ENCODE peak calls at places on chromosome 15, in four cellular contexts. One of them, this sample, is unnamed.

GRCh38 chr15:63466378-63467192 is 37.8 kb upstream of the USP3 start:
- DNase-seq in heart left ventricle: no peak
- DNase-seq in bronchial epithelial cell: peak; percentile 75
- DNase-seq in glutamatergic neuron: no peak
- DNase-seq in this sample: peak; percentile 18

GRCh38 chr15:41180206-41180789 is 50.3 kb downstream of the EXD1 start:
- DNase-seq in heart left ventricle: no peak
- DNase-seq in bronchial epithelial cell: no peak
- DNase-seq in glutamatergic neuron: no peak
- DNase-seq in this sample: no peak

GRCh38 chr15:85752591-85752990 is 42.1 kb downstream of the KLHL25 start:
- DNase-seq in heart left ventricle: no peak
- DNase-seq in bronchial epithelial cell: peak; percentile 65
- DNase-seq in glutamatergic neuron: no peak
- DNase-seq in this sample: no peak

GRCh38 chr15:101114146-101114545 is 137.7 kb downstream of the CHSY1 start:
- DNase-seq in heart left ventricle: no peak
- DNase-seq in bronchial epithelial cell: no peak
- DNase-seq in glutamatergic neuron: no peak
- DNase-seq in this sample: no peak

GRCh38 chr15:60324706-60325438 is 72.9 kb downstream of the ANXA2 start:
- DNase-seq in heart left ventricle: no peak
- DNase-seq in bronchial epithelial cell: no peak
- DNase-seq in glutamatergic neuron: no peak
- DNase-seq in this sample: no peak

GRCh38 chr15:61651267-61651666 is 409.0 kb downstream of the VPS13C start:
- DNase-seq in heart left ventricle: no peak
- DNase-seq in bronchial epithelial cell: no peak
- DNase-seq in glutamatergic neuron: no peak
- DNase-seq in this sample: no peak

GRCh38 chr15:60780147-60780546 is 301.2 kb upstream of the ICE2 start:
- DNase-seq in heart left ventricle: no peak
- DNase-seq in bronchial epithelial cell: no peak
- DNase-seq in glutamatergic neuron: no peak
- DNase-seq in this sample: no peak

GRCh38 chr15:58472821-58473581 is 41.2 kb downstream of the LIPC start:
- DNase-seq in heart left ventricle: no peak
- DNase-seq in bronchial epithelial cell: peak; percentile 87
- DNase-seq in glutamatergic neuron: no peak
- DNase-seq in this sample: no peak

GRCh38 chr15:60326343-60326742 is 71.4 kb downstream of the ANXA2 start:
- DNase-seq in heart left ventricle: no peak
- DNase-seq in bronchial epithelial cell: no peak
- DNase-seq in glutamatergic neuron: no peak
- DNase-seq in this sample: no peak

GRCh38 chr15:98901438-98901837 is 106.2 kb downstream of the PGPEP1L start:
- DNase-seq in heart left ventricle: no peak
- DNase-seq in bronchial epithelial cell: no peak
- DNase-seq in glutamatergic neuron: no peak
- DNase-seq in this sample: no peak

GRCh38 chr15:28167042-28167441 is 67.9 kb upstream of the OCA2 start:
- DNase-seq in heart left ventricle: no peak
- DNase-seq in bronchial epithelial cell: no peak
- DNase-seq in glutamatergic neuron: no peak
- DNase-seq in this sample: no peak

GRCh38 chr15:68639926-68640600 is 61.3 kb downstream of the CORO2B start:
- DNase-seq in heart left ventricle: no peak
- DNase-seq in bronchial epithelial cell: peak; percentile 71
- DNase-seq in glutamatergic neuron: no peak
- DNase-seq in this sample: no peak

GRCh38 chr15:41926184-41927056 is 32.6 kb upstream of the SPTBN5 start:
- DNase-seq in heart left ventricle: no peak
- DNase-seq in bronchial epithelial cell: peak; percentile 45
- DNase-seq in glutamatergic neuron: no peak
- DNase-seq in this sample: no peak

GRCh38 chr15:48096355-48096786 is 24.4 kb upstream of the SLC24A5 start:
- DNase-seq in heart left ventricle: no peak
- DNase-seq in bronchial epithelial cell: peak; percentile 62
- DNase-seq in glutamatergic neuron: no peak
- DNase-seq in this sample: no peak

GRCh38 chr15:100944237-100944875 is 25.2 kb downstream of the LRRK1 start:
- DNase-seq in heart left ventricle: no peak
- DNase-seq in bronchial epithelial cell: no peak
- DNase-seq in glutamatergic neuron: no peak
- DNase-seq in this sample: no peak

GRCh38 chr15:69093127-69093526 is 67.3 kb upstream of the GLCE start:
- DNase-seq in heart left ventricle: no peak
- DNase-seq in bronchial epithelial cell: no peak
- DNase-seq in glutamatergic neuron: no peak
- DNase-seq in this sample: no peak

GRCh38 chr15:80997692-80998091 is 3.0 kb upstream of the TLNRD1 start:
- DNase-seq in heart left ventricle: no peak
- DNase-seq in bronchial epithelial cell: no peak
- DNase-seq in glutamatergic neuron: no peak
- DNase-seq in this sample: no peak

GRCh38 chr15:100849021-100849831 is 30.4 kb upstream of the ALDH1A3 start:
- DNase-seq in heart left ventricle: peak; percentile 69
- DNase-seq in bronchial epithelial cell: peak; percentile 47
- DNase-seq in glutamatergic neuron: peak; percentile 67
- DNase-seq in this sample: peak; percentile 40

GRCh38 chr15:51935466-51936118 is 36.0 kb downstream of the LEO1 start:
- DNase-seq in heart left ventricle: no peak
- DNase-seq in bronchial epithelial cell: no peak
- DNase-seq in glutamatergic neuron: no peak
- DNase-seq in this sample: no peak

GRCh38 chr15:81091889-81092558 is 42.0 kb upstream of the CFAP161 start:
- DNase-seq in heart left ventricle: no peak
- DNase-seq in bronchial epithelial cell: peak; percentile 83
- DNase-seq in glutamatergic neuron: no peak
- DNase-seq in this sample: peak; percentile 6

GRCh38 chr15:69280783-69281182 is 17.9 kb upstream of the PAQR5 start:
- DNase-seq in heart left ventricle: no peak
- DNase-seq in bronchial epithelial cell: no peak
- DNase-seq in glutamatergic neuron: no peak
- DNase-seq in this sample: no peak

GRCh38 chr15:45332694-45333093 is 45.6 kb downstream of the GATM start:
- DNase-seq in heart left ventricle: no peak
- DNase-seq in bronchial epithelial cell: no peak
- DNase-seq in glutamatergic neuron: no peak
- DNase-seq in this sample: no peak

GRCh38 chr15:80929225-80929624 is 60.4 kb downstream of the MESD start:
- DNase-seq in heart left ventricle: no peak
- DNase-seq in bronchial epithelial cell: peak; percentile 46
- DNase-seq in glutamatergic neuron: no peak
- DNase-seq in this sample: no peak

GRCh38 chr15:85763157-85763556 is 31.6 kb downstream of the KLHL25 start:
- DNase-seq in heart left ventricle: peak; percentile 79
- DNase-seq in bronchial epithelial cell: no peak
- DNase-seq in glutamatergic neuron: no peak
- DNase-seq in this sample: peak; percentile 30

GRCh38 chr15:43253431-43254403 is 13.0 kb downstream of the TGM5 start:
- DNase-seq in heart left ventricle: no peak
- DNase-seq in bronchial epithelial cell: peak; percentile 94
- DNase-seq in glutamatergic neuron: no peak
- DNase-seq in this sample: no peak

GRCh38 chr15:100125627-100126231 is 216.0 kb downstream of the ADAMTS17 start:
- DNase-seq in heart left ventricle: no peak
- DNase-seq in bronchial epithelial cell: no peak
- DNase-seq in glutamatergic neuron: no peak
- DNase-seq in this sample: no peak

GRCh38 chr15:92638291-92638708 is 17.3 kb downstream of the FAM174B start:
- DNase-seq in heart left ventricle: no peak
- DNase-seq in bronchial epithelial cell: peak; percentile 81
- DNase-seq in glutamatergic neuron: no peak
- DNase-seq in this sample: no peak

GRCh38 chr15:32774022-32774421 is 56.2 kb downstream of the GREM1 start:
- DNase-seq in heart left ventricle: no peak
- DNase-seq in bronchial epithelial cell: peak; percentile 39
- DNase-seq in glutamatergic neuron: no peak
- DNase-seq in this sample: no peak

GRCh38 chr15:57697588-57697987 is 8.9 kb upstream of the POLR2M start:
- DNase-seq in heart left ventricle: no peak
- DNase-seq in bronchial epithelial cell: no peak
- DNase-seq in glutamatergic neuron: no peak
- DNase-seq in this sample: no peak

GRCh38 chr15:84669726-84670125 is 11.7 kb upstream of the NMB start:
- DNase-seq in heart left ventricle: no peak
- DNase-seq in bronchial epithelial cell: no peak
- DNase-seq in glutamatergic neuron: no peak
- DNase-seq in this sample: no peak

GRCh38 chr15:61736792-61737191 is 323.5 kb downstream of the VPS13C start:
- DNase-seq in heart left ventricle: no peak
- DNase-seq in bronchial epithelial cell: no peak
- DNase-seq in glutamatergic neuron: no peak
- DNase-seq in this sample: no peak

GRCh38 chr15:77025471-77025901 is 30.6 kb downstream of the PSTPIP1 start:
- DNase-seq in heart left ventricle: peak; percentile 37
- DNase-seq in bronchial epithelial cell: no peak
- DNase-seq in glutamatergic neuron: no peak
- DNase-seq in this sample: no peak

GRCh38 chr15:80259942-80260510 is 8.0 kb upstream of the CTXND1 start:
- DNase-seq in heart left ventricle: no peak
- DNase-seq in bronchial epithelial cell: no peak
- DNase-seq in glutamatergic neuron: no peak
- DNase-seq in this sample: no peak

GRCh38 chr15:92633418-92633817 is 22.2 kb downstream of the FAM174B start:
- DNase-seq in heart left ventricle: no peak
- DNase-seq in bronchial epithelial cell: no peak
- DNase-seq in glutamatergic neuron: no peak
- DNase-seq in this sample: no peak

GRCh38 chr15:98946301-98947255 is 61.0 kb downstream of the PGPEP1L start:
- DNase-seq in heart left ventricle: no peak
- DNase-seq in bronchial epithelial cell: no peak
- DNase-seq in glutamatergic neuron: no peak
- DNase-seq in this sample: no peak

GRCh38 chr15:51126842-51127241 is 32.1 kb upstream of the TNFAIP8L3 start:
- DNase-seq in heart left ventricle: no peak
- DNase-seq in bronchial epithelial cell: no peak
- DNase-seq in glutamatergic neuron: no peak
- DNase-seq in this sample: no peak

GRCh38 chr15:48703544-48703943 is 58.0 kb upstream of the FBN1 start:
- DNase-seq in heart left ventricle: no peak
- DNase-seq in bronchial epithelial cell: no peak
- DNase-seq in glutamatergic neuron: no peak
- DNase-seq in this sample: no peak

GRCh38 chr15:28935316-28935715 is 49.5 kb downstream of the APBA2 start:
- DNase-seq in heart left ventricle: no peak
- DNase-seq in bronchial epithelial cell: no peak
- DNase-seq in glutamatergic neuron: peak; percentile 72
- DNase-seq in this sample: peak; percentile 51

GRCh38 chr15:90987561-90988141 is 6.7 kb downstream of the PRC1 start:
- DNase-seq in heart left ventricle: no peak
- DNase-seq in bronchial epithelial cell: no peak
- DNase-seq in glutamatergic neuron: no peak
- DNase-seq in this sample: no peak
- TF ChIP-seq CTCF in heart left ventricle: no peak
- TF ChIP-seq CTCF in bronchial epithelial cell: no peak
- TF ChIP-seq CTCF in glutamatergic neuron: no peak
- TF ChIP-seq CTCF in this sample: no peak

DNA sequence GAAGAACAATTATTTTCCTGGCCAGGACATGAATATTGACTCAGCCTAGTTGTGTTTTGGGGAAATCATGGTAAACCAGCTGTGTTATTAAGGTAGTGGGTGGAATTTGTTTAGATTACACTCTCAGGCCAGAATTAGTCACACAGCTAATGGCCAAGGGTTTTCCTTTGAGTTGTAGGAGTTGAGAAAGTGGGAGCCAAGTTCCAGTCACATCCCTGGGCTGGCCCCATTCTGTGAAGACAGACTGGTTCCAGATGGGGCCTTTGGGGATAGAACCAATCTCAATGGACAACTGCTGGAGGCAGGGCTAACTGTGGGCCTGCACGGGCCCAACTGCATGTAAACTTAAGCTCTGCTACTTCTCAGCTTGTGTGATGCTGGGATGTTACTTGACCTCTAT is 1.4 kb upstream of the RASL12 start:
- DNase-seq in heart left ventricle: peak; percentile 51
- DNase-seq in bronchial epithelial cell: no peak
- DNase-seq in glutamatergic neuron: no peak
- DNase-seq in this sample: no peak
- TF ChIP-seq CTCF in heart left ventricle: no peak
- TF ChIP-seq CTCF in bronchial epithelial cell: no peak
- TF ChIP-seq CTCF in glutamatergic neuron: no peak
- TF ChIP-seq CTCF in this sample: no peak

DNA sequence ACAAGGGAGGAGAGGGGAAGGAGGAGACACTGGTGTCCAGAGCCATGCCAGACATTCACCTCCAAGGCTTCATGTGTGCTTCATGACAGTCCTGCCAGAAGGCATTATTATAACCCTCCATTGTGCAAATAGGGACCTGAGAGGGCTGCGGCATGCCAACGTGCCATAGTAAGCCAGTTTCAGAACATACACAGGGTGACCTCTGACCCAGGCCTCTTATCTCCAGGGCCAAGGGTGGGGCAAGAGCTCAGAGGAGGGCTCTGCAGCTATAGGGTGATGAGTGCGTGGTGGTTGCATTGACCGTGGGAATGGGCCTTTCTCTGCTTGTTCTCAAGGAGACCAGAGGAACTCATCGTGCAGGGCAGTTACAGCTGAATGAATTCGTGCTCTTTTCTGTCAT is 9.7 kb upstream of the ACSBG1 start:
- DNase-seq in heart left ventricle: no peak
- DNase-seq in bronchial epithelial cell: no peak
- DNase-seq in glutamatergic neuron: no peak
- DNase-seq in this sample: no peak
- TF ChIP-seq CTCF in heart left ventricle: no peak
- TF ChIP-seq CTCF in bronchial epithelial cell: no peak
- TF ChIP-seq CTCF in glutamatergic neuron: no peak
- TF ChIP-seq CTCF in this sample: no peak

DNA sequence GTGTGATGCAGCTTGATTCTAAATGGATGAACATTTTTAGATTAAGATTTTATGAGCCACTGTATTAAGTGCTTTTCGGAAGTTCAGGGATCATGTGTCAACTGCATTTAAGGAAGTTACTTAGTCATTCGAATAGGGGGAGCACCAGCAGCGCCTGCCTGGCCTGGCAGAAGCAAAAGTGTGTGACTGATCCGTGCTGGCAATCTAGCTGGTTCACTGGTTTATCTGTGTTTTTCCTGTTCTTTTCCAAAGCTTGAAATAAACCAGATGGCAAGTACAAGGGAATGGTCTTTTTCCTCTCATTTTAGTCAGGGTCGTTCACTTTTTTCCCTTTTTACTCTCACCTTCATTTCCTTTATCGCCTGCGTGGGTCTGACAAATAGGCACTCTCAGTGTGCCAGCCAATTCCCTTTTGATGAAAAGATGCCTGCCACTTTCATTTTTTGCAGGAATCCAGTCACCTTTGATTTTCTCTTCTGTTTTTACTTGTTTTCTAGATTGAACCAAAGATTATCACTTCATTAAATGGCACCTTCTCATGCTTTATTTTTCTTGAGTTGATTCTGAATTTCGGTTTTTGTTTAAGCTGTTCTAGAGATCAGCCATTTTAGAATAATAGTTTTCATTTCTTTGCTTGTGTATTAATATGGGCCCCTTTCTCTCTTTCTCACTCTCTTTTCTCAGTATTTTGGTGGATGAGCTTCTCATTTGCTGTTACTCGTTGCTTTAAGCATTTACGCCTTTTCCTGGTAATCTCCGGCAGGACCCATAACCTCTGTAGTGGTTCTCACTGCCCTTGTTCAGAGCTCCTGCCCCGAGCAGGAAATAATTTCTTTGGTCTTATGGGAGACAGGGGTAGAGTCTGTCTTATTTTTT is 2.8 kb downstream of the ABHD2 start:
- DNase-seq in heart left ventricle: peak; percentile 83
- DNase-seq in bronchial epithelial cell: peak; percentile 78
- DNase-seq in glutamatergic neuron: peak; percentile 27
- DNase-seq in this sample: no peak
- TF ChIP-seq CTCF in heart left ventricle: no peak
- TF ChIP-seq CTCF in bronchial epithelial cell: peak; percentile 10
- TF ChIP-seq CTCF in glutamatergic neuron: no peak
- TF ChIP-seq CTCF in this sample: no peak

This sample was measured in nephron progenitor cell.